ENCODE peak calls at places on chromosomes 12 and 14, in six cellular contexts. V is neuronal stem cell, B is IMR-90, T is mesenchymal stem cell, G is mesendoderm, K is H1. I is an unnamed sample.

GRCh38 chr12:16272222-16272621 is 5.3 kb downstream of the SLC15A5 start:
- DNase-seq in V (no peak), B (peak; percentile 2), T (no peak), G (no peak), K (no peak), I (no peak)

GRCh38 chr12:55820679-55821078 is 2.8 kb downstream of the ORMDL2 start:
- DNase-seq in V (no peak), B (no peak), T (peak; percentile 48), G (peak; percentile 45), K (no peak), I (no peak)

GRCh38 chr14:61566537-61567225 is 128.6 kb upstream of the HIF1A start:
- DNase-seq in V (no peak), B (peak; percentile 76), T (peak; percentile 66), G (no peak), K (no peak), I (no peak)

GRCh38 chr12:46402451-46402850 is 29.9 kb upstream of the SLC38A2 start:
- DNase-seq in V (no peak), B (peak; percentile 81), T (peak; percentile 78), G (no peak), K (no peak), I (no peak)

GRCh38 chr14:68977741-68978549 is 1.2 kb downstream of the ACTN1 start:
- DNase-seq in V (peak; percentile 24), B (peak; percentile 95), T (peak; percentile 89), G (peak; percentile 88), K (no peak), I (peak; percentile 73)

GRCh38 chr12:65525501-65526141 is 247.1 kb downstream of the MSRB3 start:
- DNase-seq in V (no peak), B (peak; percentile 85), T (peak; percentile 74), G (no peak), K (no peak), I (no peak)

GRCh38 chr12:125187780-125188741 is 122.8 kb downstream of the AACS start:
- DNase-seq in V (no peak), B (no peak), T (no peak), G (no peak), K (no peak), I (peak; percentile 84)

GRCh38 chr12:68106160-68106559 is 53.4 kb downstream of the IFNG start:
- DNase-seq in V (no peak), B (no peak), T (peak; percentile 26), G (no peak), K (no peak), I (no peak)

GRCh38 chr14:62206456-62206855 is 444.2 kb downstream of the SNAPC1 start:
- DNase-seq in V (no peak), B (peak; percentile 54), T (peak; percentile 16), G (no peak), K (no peak), I (no peak)

GRCh38 chr12:29725587-29726320 is 58.0 kb downstream of the TMTC1 start:
- DNase-seq in V (no peak), B (peak; percentile 70), T (peak; percentile 66), G (no peak), K (no peak), I (no peak)

GRCh38 chr12:29726741-29727348 is 56.9 kb downstream of the TMTC1 start:
- DNase-seq in V (no peak), B (no peak), T (no peak), G (no peak), K (no peak), I (no peak)

GRCh38 chr12:29726321-29726692 is 57.4 kb downstream of the TMTC1 start:
- DNase-seq in V (no peak), B (peak; percentile 38), T (peak; percentile 50), G (no peak), K (no peak), I (no peak)

GRCh38 chr12:29730481-29730880 is 53.3 kb downstream of the TMTC1 start:
- DNase-seq in V (no peak), B (no peak), T (no peak), G (no peak), K (no peak), I (no peak)

DNA sequence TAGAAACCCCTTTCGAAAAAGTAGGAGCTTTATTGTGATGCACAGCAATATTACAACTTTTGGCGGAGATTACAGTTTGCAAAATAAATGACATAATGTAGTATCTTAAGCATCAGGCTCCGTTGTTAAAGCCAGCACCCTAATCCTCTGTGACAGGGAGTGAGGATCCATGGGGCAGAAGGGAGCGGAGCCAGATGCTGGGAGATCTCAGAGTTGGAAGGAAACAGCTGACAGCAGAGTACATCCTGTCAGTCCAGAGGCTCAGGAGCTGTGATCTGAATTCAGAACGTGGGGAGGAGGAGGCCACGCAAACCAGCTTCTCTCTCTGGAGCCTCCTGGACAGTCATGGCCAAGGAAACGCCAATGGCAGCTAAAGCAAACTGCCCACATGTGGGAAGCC is 55.7 kb downstream of the TMTC1 start:
- DNase-seq in V (no peak), B (no peak), T (no peak), G (no peak), K (no peak), I (no peak)
- H3K4me1 ChIP-seq in V (peaks cover 14% of the 10 kb centered on the region), B (peaks cover 10% of the 10 kb centered on the region), T (peaks cover 5% of the 10 kb centered on the region), G (no peaks in the 10 kb centered on the region), K (no peaks in the 10 kb centered on the region), I (no peaks in the 10 kb centered on the region)

GRCh38 chr12:101111441-101111840 is 98.6 kb downstream of the SLC5A8 start:
- DNase-seq in V (no peak), B (no peak), T (no peak), G (no peak), K (no peak), I (no peak)
- H3K27ac ChIP-seq in V (no peak overlapping the region), B (no peak overlapping the region), T (no peak overlapping the region), G (no peak overlapping the region), K (no peak overlapping the region), I (no peak overlapping the region)

GRCh38 chr12:75642226-75642625 is 130.8 kb upstream of the KRR1 start:
- DNase-seq in V (no peak), B (no peak), T (no peak), G (no peak), K (no peak), I (no peak)
- H2BK15ac ChIP-seq in V (no peak overlapping the region), B (no peak overlapping the region), T (no peak overlapping the region), G (no peak overlapping the region), K (no peak overlapping the region), I (no peak overlapping the region)

GRCh38 chr12:5172886-5173285 is 129.2 kb downstream of the KCNA5 start:
- DNase-seq in V (no peak), B (no peak), T (no peak), G (no peak), K (no peak), I (no peak)
- H3K4me1 ChIP-seq in V (no peaks in the 10 kb centered on the region), B (peaks cover 17% of the 10 kb centered on the region), T (no peaks in the 10 kb centered on the region), G (no peaks in the 10 kb centered on the region), K (no peaks in the 10 kb centered on the region), I (no peaks in the 10 kb centered on the region)

GRCh38 chr12:30420561-30420960 is 275.1 kb downstream of the IPO8 start:
- DNase-seq in V (no peak), B (peak; percentile 1), T (no peak), G (no peak), K (no peak), I (no peak)
- H3K27ac ChIP-seq in V (no peak overlapping the region), B (no peak overlapping the region), T (no peak overlapping the region), G (no peak overlapping the region), K (no peak overlapping the region), I (no peak overlapping the region)

GRCh38 chr14:92586001-92586947 is 72.7 kb downstream of the RIN3 start:
- DNase-seq in V (no peak), B (peak; percentile 99), T (peak; percentile 99), G (no peak), K (no peak), I (no peak)
- H2BK15ac ChIP-seq in V (no peak overlapping the region), B (peak overlapping the region; percentile 70), T (no peak overlapping the region), G (no peak overlapping the region), K (no peak overlapping the region), I (no peak overlapping the region)

DNA sequence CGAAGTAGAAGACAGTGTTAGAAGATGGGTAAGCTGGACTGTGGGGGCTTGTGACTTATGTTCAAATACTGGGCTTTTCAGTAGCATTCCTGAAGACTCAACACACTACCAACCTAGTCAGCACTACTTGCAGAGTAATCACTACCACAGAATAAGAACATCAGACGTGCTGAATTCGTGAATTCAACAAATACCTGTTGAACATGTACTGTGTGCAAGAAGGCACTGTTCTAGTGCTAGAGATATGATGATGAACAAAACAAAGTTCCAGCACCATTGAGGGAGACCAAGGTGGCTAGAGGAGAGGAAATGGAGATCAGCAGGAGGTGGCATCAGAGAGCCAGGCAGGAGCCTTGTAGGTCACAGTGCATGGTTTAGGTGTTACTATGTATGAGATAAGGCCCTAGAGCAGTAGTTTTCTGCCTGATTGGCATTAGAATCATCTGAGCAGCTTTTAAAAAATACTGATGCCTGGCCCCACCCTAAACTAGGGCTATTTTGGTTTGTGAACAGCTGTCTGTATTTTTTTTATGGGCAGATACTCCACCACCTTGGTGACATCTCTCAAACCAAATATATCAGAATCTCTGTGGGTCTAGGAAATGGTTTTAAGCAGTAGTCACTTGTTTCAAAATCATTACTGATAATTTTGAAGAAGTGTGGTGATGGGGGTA is 26.8 kb downstream of the FERMT2 start:
- DNase-seq in V (no peak), B (no peak), T (no peak), G (peak; percentile 90), K (no peak), I (peak; percentile 49)
- H3K4me1 ChIP-seq in V (no peaks in the 10 kb centered on the region), B (peaks cover 38% of the 10 kb centered on the region), T (peaks cover 17% of the 10 kb centered on the region), G (peaks cover 36% of the 10 kb centered on the region), K (no peaks in the 10 kb centered on the region), I (peaks cover 7% of the 10 kb centered on the region)

DNA sequence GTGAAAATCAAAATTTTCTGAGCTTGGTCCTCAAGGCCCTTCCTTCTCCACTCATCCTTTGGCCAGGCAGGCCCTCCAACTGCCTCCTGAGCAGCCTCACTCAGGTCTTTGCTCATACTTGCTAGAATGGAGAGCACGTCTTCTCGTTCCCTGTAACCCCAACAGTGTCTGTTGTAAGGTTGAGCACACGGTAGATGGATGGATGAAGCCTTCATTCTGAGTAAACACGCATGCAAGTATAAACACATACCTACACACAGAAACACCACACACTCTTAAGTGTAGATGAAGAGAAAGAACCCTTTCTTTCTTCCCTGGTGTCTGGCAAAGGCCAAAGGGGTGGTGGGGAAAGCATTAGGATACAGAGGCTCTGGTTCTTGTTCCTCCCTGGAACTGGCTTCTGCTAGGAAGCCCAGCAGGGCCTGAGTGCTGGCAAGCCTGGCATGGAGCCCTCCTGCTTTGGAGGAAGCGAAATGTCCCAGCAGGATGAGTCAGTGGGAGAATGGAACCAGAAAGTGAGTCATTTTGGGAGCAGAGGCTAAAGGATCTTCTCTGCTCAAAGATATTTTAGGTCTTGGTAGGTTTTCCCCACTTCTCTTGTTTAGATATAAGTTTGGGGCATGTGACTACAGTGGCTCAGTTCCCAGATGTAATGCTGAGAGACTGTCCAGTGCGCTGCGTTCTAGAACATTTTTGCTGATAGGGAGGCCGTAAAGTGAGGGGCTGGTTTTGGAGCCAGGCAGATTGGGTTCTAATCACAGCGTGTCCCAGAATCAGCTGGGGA is 127.4 kb downstream of the CACNA1C start:
- DNase-seq in V (no peak), B (peak; percentile 98), T (peak; percentile 97), G (no peak), K (no peak), I (no peak)
- H3K27ac ChIP-seq in V (no peak overlapping the region), B (peak overlapping the region; percentile 68), T (no peak overlapping the region), G (no peak overlapping the region), K (no peak overlapping the region), I (no peak overlapping the region)